ENCODE peak calls at places on chromosomes 12 and 14, in five cellular contexts. One of them, this sample, is unnamed.
A peak's percentile ranks its signal among the peaks of the same experiment; 100 is the strongest.

GRCh38 chr12:60308366-60309000 is 712.7 kb downstream of the SLC16A7 start:
- DNase-seq in GM12878: no peak
- DNase-seq in endothelial cell of umbilical vein: no peak
- DNase-seq in A549: no peak
- DNase-seq in K562: no peak
- DNase-seq in this sample: no peak

GRCh38 chr12:46494424-46494823 is 121.9 kb upstream of the SLC38A2 start:
- DNase-seq in GM12878: no peak
- DNase-seq in K562: no peak
- DNase-seq in endothelial cell of umbilical vein: peak; percentile 30
- DNase-seq in A549: peak; percentile 85
- DNase-seq in this sample: no peak

GRCh38 chr14:75579882-75580281 is 1.5 kb downstream of the FLVCR2 start:
- DNase-seq in K562: no peak
- DNase-seq in A549: no peak
- DNase-seq in GM12878: no peak
- DNase-seq in endothelial cell of umbilical vein: no peak
- DNase-seq in this sample: no peak

GRCh38 chr12:97027482-97027881 is 120.4 kb downstream of the NEDD1 start:
- DNase-seq in endothelial cell of umbilical vein: no peak
- DNase-seq in A549: no peak
- DNase-seq in GM12878: no peak
- DNase-seq in K562: no peak
- DNase-seq in this sample: no peak

GRCh38 chr12:27822076-27822712 is 42.2 kb upstream of the MANSC4 start:
- DNase-seq in K562: peak; percentile 60
- DNase-seq in A549: peak; percentile 11
- DNase-seq in endothelial cell of umbilical vein: peak; percentile 95
- DNase-seq in GM12878: peak; percentile 69
- DNase-seq in this sample: peak; percentile 92

GRCh38 chr14:103711516-103712431 is 3.5 kb downstream of the XRCC3 start:
- DNase-seq in GM12878: no peak
- DNase-seq in A549: no peak
- DNase-seq in endothelial cell of umbilical vein: peak; percentile 45
- DNase-seq in K562: no peak
- DNase-seq in this sample: no peak

GRCh38 chr14:74569387-74569786 is 42.6 kb downstream of the LTBP2 start:
- DNase-seq in GM12878: no peak
- DNase-seq in K562: no peak
- DNase-seq in A549: no peak
- DNase-seq in endothelial cell of umbilical vein: no peak
- DNase-seq in this sample: no peak

GRCh38 chr12:120252071-120252906 is 13.2 kb downstream of the PXN start:
- DNase-seq in K562: no peak
- DNase-seq in GM12878: no peak
- DNase-seq in endothelial cell of umbilical vein: peak; percentile 1
- DNase-seq in A549: no peak
- DNase-seq in this sample: peak; percentile 83

GRCh38 chr12:132071001-132071810 is 72.9 kb downstream of the DDX51 start:
- DNase-seq in endothelial cell of umbilical vein: no peak
- DNase-seq in A549: no peak
- DNase-seq in GM12878: peak; percentile 75
- DNase-seq in K562: no peak
- DNase-seq in this sample: peak; percentile 66

GRCh38 chr12:79690606-79691298 is at the start of gene PAWR:
- DNase-seq in A549: peak; percentile 89
- DNase-seq in endothelial cell of umbilical vein: peak; percentile 80
- DNase-seq in K562: no peak
- DNase-seq in GM12878: no peak
- DNase-seq in this sample: no peak

GRCh38 chr12:3962661-3963483 is 89.7 kb upstream of the PARP11 start:
- DNase-seq in A549: no peak
- DNase-seq in K562: peak; percentile 6
- DNase-seq in GM12878: no peak
- DNase-seq in endothelial cell of umbilical vein: no peak
- DNase-seq in this sample: peak; percentile 73

GRCh38 chr14:29216774-29217232 is 450.2 kb downstream of the FOXG1 start:
- DNase-seq in K562: no peak
- DNase-seq in A549: no peak
- DNase-seq in GM12878: no peak
- DNase-seq in endothelial cell of umbilical vein: no peak
- DNase-seq in this sample: peak; percentile 1

GRCh38 chr12:101945361-101946232 is 68.2 kb downstream of the DRAM1 start:
- DNase-seq in endothelial cell of umbilical vein: no peak
- DNase-seq in GM12878: no peak
- DNase-seq in A549: no peak
- DNase-seq in K562: no peak
- DNase-seq in this sample: no peak

GRCh38 chr12:47807338-47807737 is 12.4 kb downstream of the HDAC7 start:
- DNase-seq in K562: no peak
- DNase-seq in A549: no peak
- DNase-seq in GM12878: no peak
- DNase-seq in endothelial cell of umbilical vein: no peak
- DNase-seq in this sample: no peak

GRCh38 chr14:64654072-64654899 is 49.9 kb upstream of the PLEKHG3 start:
- DNase-seq in K562: no peak
- DNase-seq in endothelial cell of umbilical vein: peak; percentile 85
- DNase-seq in GM12878: peak; percentile 27
- DNase-seq in A549: peak; percentile 78
- DNase-seq in this sample: peak; percentile 85

GRCh38 chr14:105197274-105197673 is 16.2 kb upstream of the NUDT14 start:
- DNase-seq in K562: peak; percentile 34
- DNase-seq in endothelial cell of umbilical vein: no peak
- DNase-seq in A549: peak; percentile 47
- DNase-seq in GM12878: no peak
- DNase-seq in this sample: peak; percentile 73

GRCh38 chr14:100673085-100673806 is 53.4 kb upstream of the DLK1 start:
- DNase-seq in GM12878: no peak
- DNase-seq in endothelial cell of umbilical vein: no peak
- DNase-seq in K562: peak; percentile 76
- DNase-seq in A549: no peak
- DNase-seq in this sample: peak; percentile 49

GRCh38 chr12:67991158-67991557 is 1.9 kb downstream of the IFNG-AS1 start:
- DNase-seq in K562: no peak
- DNase-seq in A549: no peak
- DNase-seq in GM12878: no peak
- DNase-seq in endothelial cell of umbilical vein: no peak
- DNase-seq in this sample: no peak

GRCh38 chr12:7937867-7938506 is 2.0 kb upstream of the SLC2A3 start:
- DNase-seq in A549: peak; percentile 49
- DNase-seq in endothelial cell of umbilical vein: peak; percentile 53
- DNase-seq in K562: peak; percentile 84
- DNase-seq in GM12878: no peak
- DNase-seq in this sample: peak; percentile 66

GRCh38 chr14:79011920-79012204 is 841.7 kb downstream of the NRXN3 start:
- DNase-seq in K562: no peak
- DNase-seq in endothelial cell of umbilical vein: no peak
- DNase-seq in A549: no peak
- DNase-seq in GM12878: no peak
- DNase-seq in this sample: no peak

GRCh38 chr12:123696641-123697040 is 15.5 kb upstream of the ATP6V0A2 start:
- DNase-seq in endothelial cell of umbilical vein: no peak
- DNase-seq in GM12878: no peak
- DNase-seq in K562: no peak
- DNase-seq in A549: no peak
- DNase-seq in this sample: no peak

GRCh38 chr12:22731231-22731630 is 106.3 kb downstream of the ETNK1 start:
- DNase-seq in GM12878: no peak
- DNase-seq in endothelial cell of umbilical vein: no peak
- DNase-seq in A549: no peak
- DNase-seq in K562: no peak
- DNase-seq in this sample: no peak

GRCh38 chr12:22728989-22729388 is 104.0 kb downstream of the ETNK1 start:
- DNase-seq in A549: no peak
- DNase-seq in endothelial cell of umbilical vein: no peak
- DNase-seq in K562: no peak
- DNase-seq in GM12878: no peak
- DNase-seq in this sample: no peak

GRCh38 chr12:22729898-22730443 is 105.0 kb downstream of the ETNK1 start:
- DNase-seq in endothelial cell of umbilical vein: peak; percentile 35
- DNase-seq in GM12878: no peak
- DNase-seq in A549: no peak
- DNase-seq in K562: no peak
- DNase-seq in this sample: peak; percentile 47

GRCh38 chr12:22729431-22729830 is 104.5 kb downstream of the ETNK1 start:
- DNase-seq in endothelial cell of umbilical vein: no peak
- DNase-seq in K562: no peak
- DNase-seq in GM12878: no peak
- DNase-seq in A549: no peak
- DNase-seq in this sample: no peak

DNA sequence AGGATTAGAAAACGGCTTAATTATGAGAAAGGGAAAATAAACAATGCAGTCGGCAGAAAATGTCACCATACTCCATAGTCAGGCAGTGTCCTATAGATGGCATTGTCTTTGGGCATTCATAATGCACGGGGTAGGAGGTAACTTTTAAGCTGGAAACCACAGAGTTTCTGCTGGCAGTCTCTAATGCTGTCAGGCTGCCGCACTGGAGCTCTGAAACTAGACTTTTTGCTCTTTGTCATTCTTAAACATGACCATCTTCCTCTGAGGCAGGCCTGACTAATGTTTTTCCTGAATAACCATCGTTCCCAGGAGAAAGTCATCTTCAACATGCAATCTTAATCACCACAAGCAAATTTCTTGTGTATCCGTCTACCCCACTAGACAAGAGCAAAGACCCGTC is 108.8 kb downstream of the ETNK1 start:
- DNase-seq in GM12878: no peak
- DNase-seq in K562: no peak
- DNase-seq in A549: no peak
- DNase-seq in endothelial cell of umbilical vein: no peak
- DNase-seq in this sample: no peak
- TF ChIP-seq CTCF in GM12878: no peak
- TF ChIP-seq CTCF in K562: no peak
- TF ChIP-seq CTCF in A549: no peak
- TF ChIP-seq CTCF in endothelial cell of umbilical vein: no peak
- TF ChIP-seq CTCF in this sample: no peak

GRCh38 chr12:13347241-13348043 is 150.9 kb downstream of the EMP1 start:
- DNase-seq in GM12878: no peak
- DNase-seq in A549: peak; percentile 69
- DNase-seq in endothelial cell of umbilical vein: no peak
- DNase-seq in K562: peak; percentile 8
- DNase-seq in this sample: peak; percentile 56
- TF ChIP-seq MYC in GM12878: no peak
- TF ChIP-seq MYC in A549: no peak
- TF ChIP-seq MYC in endothelial cell of umbilical vein: no peak
- TF ChIP-seq MYC in K562: no peak
- TF ChIP-seq MYC in this sample: no peak

GRCh38 chr14:36367985-36368774 is 47.7 kb upstream of the MBIP start:
- DNase-seq in A549: no peak
- DNase-seq in K562: no peak
- DNase-seq in GM12878: no peak
- DNase-seq in endothelial cell of umbilical vein: no peak
- DNase-seq in this sample: no peak

GRCh38 chr14:36373982-36374673 is 53.7 kb upstream of the MBIP start:
- DNase-seq in GM12878: peak; percentile 30
- DNase-seq in K562: peak; percentile 85
- DNase-seq in A549: peak; percentile 81
- DNase-seq in endothelial cell of umbilical vein: peak; percentile 74
- DNase-seq in this sample: peak; percentile 77
- TF ChIP-seq CTCF in GM12878: peak; percentile 84
- TF ChIP-seq CTCF in K562: peak; percentile 80
- TF ChIP-seq CTCF in A549: peak; percentile 73
- TF ChIP-seq CTCF in endothelial cell of umbilical vein: peak; percentile 74
- TF ChIP-seq CTCF in this sample: peak; percentile 84

GRCh38 chr12:104565606-104566243 is 109.0 kb downstream of the CHST11 start:
- DNase-seq in endothelial cell of umbilical vein: no peak
- DNase-seq in K562: no peak
- DNase-seq in GM12878: no peak
- DNase-seq in A549: no peak
- DNase-seq in this sample: peak; percentile 50

GRCh38 chr12:104567832-104568490 is 111.2 kb downstream of the CHST11 start:
- DNase-seq in GM12878: no peak
- DNase-seq in endothelial cell of umbilical vein: no peak
- DNase-seq in A549: no peak
- DNase-seq in K562: no peak
- DNase-seq in this sample: peak; percentile 91

GRCh38 chr12:104568881-104569280 is 112.1 kb downstream of the CHST11 start:
- DNase-seq in GM12878: no peak
- DNase-seq in A549: no peak
- DNase-seq in K562: no peak
- DNase-seq in endothelial cell of umbilical vein: no peak
- DNase-seq in this sample: no peak

GRCh38 chr12:104569348-104570173 is 112.8 kb downstream of the CHST11 start:
- DNase-seq in GM12878: peak; percentile 88
- DNase-seq in K562: no peak
- DNase-seq in endothelial cell of umbilical vein: no peak
- DNase-seq in A549: no peak
- DNase-seq in this sample: peak; percentile 100

DNA sequence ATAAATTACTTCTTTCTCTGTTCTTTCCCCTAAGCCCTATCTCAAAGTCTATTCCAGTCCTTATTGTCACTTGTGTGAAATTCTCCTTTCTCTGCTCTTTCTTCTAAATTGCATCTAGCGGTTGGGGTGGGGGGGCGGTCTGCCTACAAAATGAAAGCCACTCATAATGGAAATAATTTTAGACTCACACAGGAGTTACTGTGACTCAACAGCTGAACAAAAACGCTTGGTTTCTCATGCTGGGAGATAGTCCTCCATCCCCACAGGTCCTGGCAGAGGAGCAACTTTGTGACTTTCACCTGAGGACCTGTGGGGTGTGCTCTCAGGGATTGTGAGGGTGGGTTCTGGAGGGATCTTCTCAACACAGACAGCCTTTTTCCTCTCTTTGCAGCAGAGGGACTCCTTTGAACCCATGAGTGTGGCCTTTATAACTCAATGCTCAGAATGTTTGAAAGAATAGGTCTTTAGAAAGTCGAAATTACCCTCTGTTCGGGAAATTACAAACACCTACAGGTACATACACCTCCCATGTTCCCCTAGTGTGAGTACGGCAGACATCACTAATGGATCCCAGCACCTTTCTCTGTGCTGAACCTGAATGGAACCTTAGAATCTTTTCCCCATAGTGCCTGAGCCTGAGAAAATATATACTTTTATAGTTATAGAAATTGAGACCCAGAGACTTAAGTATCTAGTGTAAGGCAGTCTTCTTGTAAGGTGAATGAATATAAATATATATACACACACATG is 109.7 kb downstream of the CHST11 start:
- DNase-seq in endothelial cell of umbilical vein: no peak
- DNase-seq in K562: no peak
- DNase-seq in A549: no peak
- DNase-seq in GM12878: no peak
- DNase-seq in this sample: peak; percentile 41
- TF ChIP-seq MYC in endothelial cell of umbilical vein: no peak
- TF ChIP-seq MYC in K562: no peak
- TF ChIP-seq MYC in A549: no peak
- TF ChIP-seq MYC in GM12878: no peak
- TF ChIP-seq MYC in this sample: no peak

This sample was measured in NB4.